ENCODE peak calls at places on chromosomes 1 and 21, in ten cellular contexts. V, Q, A, S, L, J, O, N, W and C are unnamed samples.

GRCh38 chr1:29550119-29550841 is 314.0 kb downstream of the PTPRU start:
- DNase-seq in V (no peak), Q (no peak), A (no peak), S (no peak), L (no peak), J (peak), O (no peak), N (no peak), W (no peak), C (peak)

GRCh38 chr1:222736972-222737371 is at the start of gene FAM177B:
- DNase-seq in V (no peak), Q (no peak), A (no peak), S (no peak), L (peak), J (no peak), O (peak), N (no peak), W (no peak), C (no peak)

GRCh38 chr1:109687641-109688499 is at the start of gene GSTM1:
- DNase-seq in V (peak), Q (no peak), A (no peak), S (peak), L (no peak), J (no peak), O (no peak), N (no peak), W (peak), C (no peak)

GRCh38 chr1:233868461-233868860 is 36.0 kb upstream of the SLC35F3 start:
- DNase-seq in V (no peak), Q (no peak), A (no peak), S (no peak), L (no peak), J (no peak), O (no peak), N (no peak), W (no peak), C (no peak)

GRCh38 chr1:89631756-89632155 is 1.2 kb upstream of the LRRC8C start:
- DNase-seq in V (no peak), Q (no peak), A (no peak), S (no peak), L (no peak), J (no peak), O (no peak), N (no peak), W (no peak), C (no peak)

GRCh38 chr21:44013380-44014088 is 1.4 kb downstream of the TRAPPC10 start:
- DNase-seq in V (no peak), Q (no peak), A (no peak), S (no peak), L (peak), J (no peak), O (no peak), N (no peak), W (peak), C (no peak)

GRCh38 chr1:167635233-167635648 is 5.2 kb downstream of the RCSD1 start:
- DNase-seq in V (peak), Q (no peak), A (no peak), S (peak), L (no peak), J (no peak), O (no peak), N (no peak), W (no peak), C (no peak)

GRCh38 chr1:54815086-54815876 is 14.2 kb upstream of the TTC22 start:
- DNase-seq in V (no peak), Q (no peak), A (no peak), S (no peak), L (no peak), J (no peak), O (no peak), N (no peak), W (no peak), C (no peak)

DNA sequence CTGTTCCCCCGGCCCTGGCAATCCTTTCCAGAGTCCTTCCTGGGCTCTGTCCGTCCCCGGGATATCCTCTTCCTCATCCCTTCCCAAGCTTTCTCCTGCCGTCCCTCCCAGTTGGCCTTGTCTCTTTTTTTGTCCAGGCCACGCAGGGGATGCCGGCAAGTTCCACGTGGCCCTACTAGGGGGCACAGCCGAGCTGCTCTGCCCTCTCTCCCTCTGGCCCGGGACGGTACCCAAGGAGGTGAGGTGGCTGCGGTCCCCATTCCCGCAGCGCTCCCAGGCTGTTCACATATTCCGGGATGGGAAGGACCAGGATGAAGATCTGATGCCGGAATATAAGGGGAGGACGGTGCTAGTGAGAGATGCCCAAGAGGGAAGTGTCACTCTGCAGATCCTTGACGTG is 13.4 kb upstream of the SVBP start:
- DNase-seq in V (no peak), Q (no peak), A (no peak), S (no peak), L (no peak), J (no peak), O (no peak), N (no peak), W (no peak), C (no peak)
- TF ChIP-seq CTCF in V (no peak), Q (no peak), A (no peak), S (no peak), L (no peak), J (no peak), O (no peak), N (no peak), W (no peak), C (no peak)

DNA sequence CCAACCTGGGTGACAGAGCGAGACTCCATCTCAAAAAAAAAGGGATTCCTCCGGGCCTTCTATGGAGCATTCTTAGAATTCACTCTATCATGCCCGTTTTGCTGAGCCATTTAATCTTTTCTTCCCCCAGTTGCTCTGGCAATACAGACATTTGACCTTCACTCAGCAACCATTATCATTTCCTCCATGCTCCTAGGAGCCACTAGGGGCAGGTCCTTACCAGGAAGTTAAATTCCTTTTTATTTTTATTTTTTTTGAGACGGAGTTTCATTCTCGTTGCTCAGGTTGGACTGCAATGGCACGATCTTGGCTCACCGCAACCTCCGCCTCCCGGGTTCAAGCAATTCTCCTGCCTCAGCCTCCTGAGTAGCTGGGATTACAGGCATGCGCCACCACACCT is 9.7 kb upstream of the CGN start:
- DNase-seq in V (no peak), Q (no peak), A (no peak), S (no peak), L (no peak), J (no peak), O (no peak), N (no peak), W (peak), C (no peak)
- H3K27ac ChIP-seq in V (no peak), Q (no peak), A (no peak), S (no peak), L (no peak), J (no peak), O (no peak), N (no peak), W (peak), C (no peak)

GRCh38 chr1:190226006-190226405 is 251.7 kb downstream of the BRINP3 start:
- DNase-seq in V (no peak), Q (no peak), A (no peak), S (no peak), L (no peak), J (no peak), O (no peak), N (no peak), W (no peak), C (no peak)
- TF ChIP-seq CTCF in V (no peak), Q (no peak), A (no peak), S (no peak), L (no peak), J (no peak), O (no peak), N (no peak), W (no peak), C (no peak)

DNA sequence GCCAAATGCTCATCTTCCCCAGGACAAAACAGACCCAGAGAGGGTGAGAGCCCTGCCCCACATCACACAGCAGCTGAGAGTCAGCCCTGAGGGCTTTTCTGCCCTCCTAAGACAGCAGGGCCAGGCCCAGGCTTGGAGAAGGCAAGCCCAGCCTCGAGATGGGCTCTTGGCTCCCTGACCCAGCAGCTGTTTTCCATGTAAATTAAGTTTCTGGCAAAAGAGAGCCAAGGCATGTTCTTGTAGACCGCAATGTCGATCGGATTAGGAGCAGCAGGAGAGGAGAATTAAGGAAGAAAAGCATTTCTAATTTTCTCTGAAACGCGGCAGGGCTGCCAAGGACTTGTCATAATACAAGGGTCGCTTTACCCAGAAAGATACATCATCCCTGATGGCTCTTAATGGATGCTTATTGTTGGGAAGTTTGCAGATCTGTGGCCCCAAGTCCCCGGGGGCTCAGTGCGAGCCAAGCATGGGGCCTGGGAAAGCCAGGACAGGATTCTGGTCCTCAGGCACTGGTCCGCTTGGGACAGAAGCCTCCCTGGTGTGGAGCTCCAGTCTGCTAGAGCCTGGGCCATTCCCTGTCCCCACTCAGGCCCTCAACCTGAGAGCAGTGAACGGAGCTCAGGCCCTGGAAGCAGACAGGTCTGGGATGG is 62.8 kb downstream of the DMRTB1 start:
- DNase-seq in V (no peak), Q (no peak), A (no peak), S (no peak), L (no peak), J (no peak), O (no peak), N (no peak), W (no peak), C (no peak)
- H3K27ac ChIP-seq in V (no peak), Q (no peak), A (no peak), S (no peak), L (no peak), J (no peak), O (no peak), N (no peak), W (no peak), C (no peak)